ENCODE peak calls at places on chromosomes 4 and X, in five cellular contexts. E is H9, T is GM23248, F is endodermal cell, C is endothelial cell of umbilical vein. K is an unnamed sample. For H3K4me1, the result is how much of the 10 kb centered on the place peaks cover.

GRCh38 chrX:45762699-45763647 is 562.3 kb upstream of the DIPK2B start:
- DNase-seq in E (no peak), T (peak), F (no peak), C (peak), K (no peak)

GRCh38 chr4:142126890-142127497 is 490.6 kb downstream of the IL15 start:
- DNase-seq in E (peak), T (peak), F (peak), C (peak), K (peak)

GRCh38 chr4:41364871-41365270 is 108.1 kb downstream of the UCHL1 start:
- DNase-seq in E (no peak), T (peak), F (no peak), C (no peak), K (no peak)

GRCh38 chrX:123184858-123185251 is 777 bp downstream of the GRIA3 start:
- DNase-seq in E (peak), T (peak), F (peak), C (no peak), K (no peak)

GRCh38 chr4:80070880-80071620 is 2.0 kb downstream of the ANTXR2 start:
- DNase-seq in E (no peak), T (peak), F (no peak), C (peak), K (no peak)

GRCh38 chr4:170884965-170885583 is 795.3 kb upstream of the AADAT start:
- DNase-seq in E (no peak), T (no peak), F (no peak), C (no peak), K (no peak)

GRCh38 chr4:31545755-31546154 is 825.6 kb downstream of the PCDH7 start:
- DNase-seq in E (no peak), T (no peak), F (no peak), C (no peak), K (no peak)

GRCh38 chr4:98828801-98829200 is 100.1 kb downstream of the EIF4E start:
- DNase-seq in E (peak), T (peak), F (peak), C (no peak), K (no peak)

GRCh38 chrX:134551365-134552095 is 91.6 kb downstream of the HPRT1 start:
- DNase-seq in E (no peak), T (peak), F (no peak), C (peak), K (no peak)

GRCh38 chr4:7420661-7421040 is 14.1 kb downstream of the PSAPL1 start:
- DNase-seq in E (no peak), T (no peak), F (peak), C (no peak), K (no peak)

GRCh38 chr4:119647558-119647957 is 19.0 kb upstream of the PDE5A start:
- DNase-seq in E (no peak), T (peak), F (no peak), C (no peak), K (no peak)

GRCh38 chr4:146033149-146033548 is 94.5 kb upstream of the ZNF827 start:
- DNase-seq in E (peak), T (no peak), F (peak), C (no peak), K (no peak)

GRCh38 chrX:1034717-1035116 is 177.7 kb downstream of the CRLF2 start:
- DNase-seq in E (no peak), T (no peak), F (no peak), C (no peak), K (no peak)

GRCh38 chrX:124098089-124098488 is 136.6 kb downstream of the STAG2 start:
- DNase-seq in E (no peak), T (peak), F (no peak), C (peak), K (no peak)

GRCh38 chr4:14345356-14345775 is 656.9 kb upstream of the CPEB2 start:
- DNase-seq in E (no peak), T (peak), F (no peak), C (no peak), K (no peak)

GRCh38 chr4:158015241-158015640 is 157.6 kb downstream of the GASK1B start:
- DNase-seq in E (no peak), T (peak), F (no peak), C (peak), K (no peak)

GRCh38 chr4:73309211-73309610 is 50.6 kb upstream of the ANKRD17 start:
- DNase-seq in E (no peak), T (peak), F (no peak), C (no peak), K (no peak)

GRCh38 chr4:7086384-7086783 is 18.5 kb upstream of the GRPEL1 start:
- DNase-seq in E (no peak), T (no peak), F (no peak), C (no peak), K (no peak)

GRCh38 chr4:166228112-166228511 is 355.1 kb downstream of the TLL1 start:
- DNase-seq in E (no peak), T (no peak), F (no peak), C (no peak), K (no peak)

GRCh38 chr4:6969826-6970800 is 60.5 kb downstream of the TBC1D14 start:
- DNase-seq in E (no peak), T (no peak), F (no peak), C (no peak), K (no peak)

GRCh38 chr4:39621582-39621981 is 17.1 kb downstream of the SMIM14 start:
- DNase-seq in E (peak), T (peak), F (peak), C (peak), K (no peak)
- H3K4me1 ChIP-seq in E (under half), T (half or more), F (under half), C (under half), K (under half)

DNA sequence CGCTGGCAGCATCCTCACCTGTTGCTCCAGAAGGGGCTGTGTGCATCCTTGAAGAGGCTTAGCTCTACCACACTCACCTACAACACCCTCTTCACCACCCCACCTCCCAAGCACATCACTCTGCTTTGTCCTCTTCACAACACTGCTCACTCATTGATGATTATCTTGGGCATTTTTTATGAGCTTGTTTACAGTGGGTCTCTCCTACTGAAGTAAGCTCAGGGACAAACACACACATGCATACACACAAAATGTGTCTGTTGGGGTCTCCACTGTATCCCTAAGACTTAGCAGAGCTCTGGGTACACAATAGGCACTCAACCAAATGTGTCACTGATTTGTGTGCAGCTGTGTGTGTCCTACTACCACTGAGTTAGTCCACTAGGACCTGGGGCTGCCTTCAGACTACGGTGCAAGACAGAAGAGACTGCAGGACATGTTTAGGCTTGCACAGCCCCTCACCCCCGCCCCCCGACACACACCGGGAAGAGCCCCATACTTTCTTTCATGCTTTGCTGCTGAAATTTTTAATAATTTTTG is 1.3 kb upstream of the GABRE start:
- DNase-seq in E (no peak), T (no peak), F (no peak), C (no peak), K (no peak)
- H3K9ac ChIP-seq in E (no peak), T (no peak), F (no peak), C (no peak), K (no peak)

GRCh38 chr4:64883087-64883926 is 474.1 kb upstream of the TECRL start:
- DNase-seq in E (no peak), T (no peak), F (no peak), C (no peak), K (no peak)
- H3K4me1 ChIP-seq in E (under half), T (under half), F (under half), C (under half), K (under half)

GRCh38 chrX:148133099-148133725 is 152.1 kb downstream of the FMR1NB start:
- DNase-seq in E (no peak), T (peak), F (no peak), C (peak), K (no peak)
- H3K9ac ChIP-seq in E (no peak), T (no peak), F (no peak), C (no peak), K (no peak)

GRCh38 chrX:23849241-23849640 is 58.5 kb downstream of the APOO start:
- DNase-seq in E (no peak), T (no peak), F (no peak), C (no peak), K (no peak)

GRCh38 chrX:23841847-23842522 is 59.0 kb downstream of the SAT1 start:
- DNase-seq in E (no peak), T (no peak), F (no peak), C (no peak), K (no peak)

GRCh38 chrX:23845316-23845932 is 62.3 kb downstream of the APOO start:
- DNase-seq in E (no peak), T (no peak), F (no peak), C (peak), K (no peak)

GRCh38 chrX:23840674-23841073 is 57.7 kb downstream of the SAT1 start:
- DNase-seq in E (no peak), T (no peak), F (no peak), C (no peak), K (no peak)

GRCh38 chrX:23844502-23845138 is 61.6 kb downstream of the SAT1 start:
- DNase-seq in E (no peak), T (peak), F (no peak), C (peak), K (no peak)
- H3K4me1 ChIP-seq in E (under half), T (under half), F (under half), C (under half), K (under half)

GRCh38 chrX:71487814-71488213 is 45.1 kb upstream of the OGT start:
- DNase-seq in E (no peak), T (no peak), F (no peak), C (no peak), K (no peak)

GRCh38 chrX:71496476-71496875 is 36.4 kb upstream of the OGT start:
- DNase-seq in E (no peak), T (no peak), F (no peak), C (no peak), K (no peak)

GRCh38 chrX:71489540-71489939 is 43.4 kb upstream of the OGT start:
- DNase-seq in E (no peak), T (peak), F (no peak), C (no peak), K (no peak)

GRCh38 chrX:71493111-71493613 is 39.7 kb upstream of the OGT start:
- DNase-seq in E (no peak), T (peak), F (no peak), C (peak), K (no peak)

GRCh38 chrX:71492086-71493065 is 40.5 kb upstream of the OGT start:
- DNase-seq in E (no peak), T (peak), F (no peak), C (peak), K (no peak)
- H3K9ac ChIP-seq in E (no peak), T (peak), F (no peak), C (peak), K (peak)

GRCh38 chr4:38676986-38677385 is 13.0 kb downstream of the KLF3 start:
- DNase-seq in E (no peak), T (no peak), F (peak), C (no peak), K (no peak)
- H3K4me1 ChIP-seq in E (under half), T (half or more), F (under half), C (under half), K (half or more)

GRCh38 chrX:10011991-10012390 is 44.8 kb downstream of the CLDN34 start:
- DNase-seq in E (peak), T (no peak), F (peak), C (peak), K (no peak)
- H3K9ac ChIP-seq in E (no peak), T (no peak), F (no peak), C (peak), K (no peak)

GRCh38 chr4:138186264-138186663 is 55.9 kb downstream of the SLC7A11 start:
- DNase-seq in E (no peak), T (no peak), F (peak), C (no peak), K (no peak)
- H3K4me1 ChIP-seq in E (under half), T (under half), F (under half), C (under half), K (under half)

DNA sequence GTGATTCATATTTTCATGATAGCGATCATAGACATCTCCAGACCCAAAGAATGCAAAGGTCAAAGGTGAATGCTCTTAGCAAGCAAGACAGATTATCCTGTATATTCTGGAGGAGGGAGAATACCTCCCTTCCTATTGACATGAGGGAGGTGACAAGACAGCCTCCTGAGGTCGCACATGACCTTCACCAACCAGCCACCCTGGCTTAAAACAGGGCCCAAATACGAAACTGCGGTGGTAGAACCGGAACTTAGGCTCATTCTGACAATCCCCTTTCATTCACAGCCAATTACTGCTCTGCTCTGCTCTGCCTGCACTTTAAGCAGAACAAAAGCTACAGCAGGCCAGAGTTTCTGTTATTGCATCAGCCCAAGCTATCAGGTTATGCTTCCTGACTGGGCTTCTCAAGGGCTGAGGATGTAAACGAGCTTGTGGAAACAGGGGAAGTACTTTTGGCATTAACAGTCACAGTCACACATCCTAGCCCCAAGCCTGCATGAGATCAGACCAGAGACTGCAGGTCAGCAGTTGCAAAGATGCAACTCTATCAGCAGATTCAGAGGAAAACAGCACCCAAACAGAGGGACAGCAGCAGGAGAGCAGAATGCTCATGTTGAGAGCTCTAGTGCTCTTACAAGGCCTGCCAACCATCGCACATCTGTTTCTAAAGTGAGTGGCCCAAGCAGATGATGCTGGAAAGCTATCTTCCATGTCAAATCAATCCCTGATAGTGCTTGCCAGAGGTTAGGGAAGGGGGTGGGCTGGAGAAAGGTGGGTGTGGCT is 51.2 kb upstream of the MAP3K15 start:
- DNase-seq in E (no peak), T (peak), F (no peak), C (peak), K (no peak)
- H3K9ac ChIP-seq in E (no peak), T (peak), F (no peak), C (no peak), K (no peak)